ENCODE peak calls at places on chromosomes 13 and 19, in ten cellular contexts. One of them, this sample, is unnamed.

GRCh38 chr19:54518844-54519243 is 16.2 kb downstream of the LAIR2 start:
- DNase-seq in aorta: no peak
- DNase-seq in OCI-LY7: no peak
- DNase-seq in KBM-7: no peak
- DNase-seq in EL: no peak
- DNase-seq in stimulated activated CD8-positive, alpha-beta memory T cell treated with anti-CD3 and anti-CD28 coated beads, Interleukin-2, amount 100 ng/mL, for 48 hours: no peak
- DNase-seq in memory B cell: no peak
- DNase-seq in lower lobe of right lung: no peak
- DNase-seq in activated B cell treated with CpG ODN at 0.5 μM for 24 hours: no peak
- DNase-seq in naive thymus-derived CD8-positive, alpha-beta T cell: no peak
- DNase-seq in this sample: no peak

GRCh38 chr19:49593233-49594113 is 2.5 kb downstream of the PRR12 start:
- DNase-seq in aorta: peak; percentile 96
- DNase-seq in OCI-LY7: peak; percentile 96
- DNase-seq in KBM-7: peak; percentile 91
- DNase-seq in EL: peak; percentile 94
- DNase-seq in stimulated activated CD8-positive, alpha-beta memory T cell treated with anti-CD3 and anti-CD28 coated beads, Interleukin-2, amount 100 ng/mL, for 48 hours: peak; percentile 92
- DNase-seq in memory B cell: peak; percentile 77
- DNase-seq in lower lobe of right lung: peak; percentile 94
- DNase-seq in activated B cell treated with CpG ODN at 0.5 μM for 24 hours: peak; percentile 79
- DNase-seq in naive thymus-derived CD8-positive, alpha-beta T cell: peak; percentile 87
- DNase-seq in this sample: peak; percentile 95

GRCh38 chr19:33384983-33385382 is 11.5 kb downstream of the CEBPG start:
- DNase-seq in aorta: no peak
- DNase-seq in OCI-LY7: no peak
- DNase-seq in KBM-7: no peak
- DNase-seq in EL: no peak
- DNase-seq in stimulated activated CD8-positive, alpha-beta memory T cell treated with anti-CD3 and anti-CD28 coated beads, Interleukin-2, amount 100 ng/mL, for 48 hours: no peak
- DNase-seq in memory B cell: no peak
- DNase-seq in lower lobe of right lung: no peak
- DNase-seq in activated B cell treated with CpG ODN at 0.5 μM for 24 hours: no peak
- DNase-seq in naive thymus-derived CD8-positive, alpha-beta T cell: no peak
- DNase-seq in this sample: no peak

GRCh38 chr13:20424959-20425358 is 100.7 kb downstream of the CRYL1 start:
- DNase-seq in aorta: no peak
- DNase-seq in OCI-LY7: no peak
- DNase-seq in KBM-7: peak; percentile 88
- DNase-seq in EL: no peak
- DNase-seq in stimulated activated CD8-positive, alpha-beta memory T cell treated with anti-CD3 and anti-CD28 coated beads, Interleukin-2, amount 100 ng/mL, for 48 hours: no peak
- DNase-seq in memory B cell: no peak
- DNase-seq in lower lobe of right lung: no peak
- DNase-seq in activated B cell treated with CpG ODN at 0.5 μM for 24 hours: no peak
- DNase-seq in naive thymus-derived CD8-positive, alpha-beta T cell: no peak
- DNase-seq in this sample: no peak

GRCh38 chr13:37947419-37948140 is 78.0 kb upstream of the TRPC4 start:
- DNase-seq in aorta: no peak
- DNase-seq in OCI-LY7: no peak
- DNase-seq in KBM-7: no peak
- DNase-seq in EL: no peak
- DNase-seq in stimulated activated CD8-positive, alpha-beta memory T cell treated with anti-CD3 and anti-CD28 coated beads, Interleukin-2, amount 100 ng/mL, for 48 hours: no peak
- DNase-seq in memory B cell: no peak
- DNase-seq in lower lobe of right lung: no peak
- DNase-seq in activated B cell treated with CpG ODN at 0.5 μM for 24 hours: no peak
- DNase-seq in naive thymus-derived CD8-positive, alpha-beta T cell: no peak
- DNase-seq in this sample: no peak

GRCh38 chr19:48481191-48481500 is 12.0 kb downstream of the CYTH2 start:
- DNase-seq in aorta: no peak
- DNase-seq in OCI-LY7: no peak
- DNase-seq in KBM-7: no peak
- DNase-seq in EL: peak; percentile 32
- DNase-seq in stimulated activated CD8-positive, alpha-beta memory T cell treated with anti-CD3 and anti-CD28 coated beads, Interleukin-2, amount 100 ng/mL, for 48 hours: no peak
- DNase-seq in memory B cell: no peak
- DNase-seq in lower lobe of right lung: no peak
- DNase-seq in activated B cell treated with CpG ODN at 0.5 μM for 24 hours: no peak
- DNase-seq in naive thymus-derived CD8-positive, alpha-beta T cell: no peak
- DNase-seq in this sample: no peak

GRCh38 chr13:76764916-76765315 is 121.3 kb downstream of the KCTD12 start:
- DNase-seq in aorta: no peak
- DNase-seq in OCI-LY7: no peak
- DNase-seq in KBM-7: no peak
- DNase-seq in EL: no peak
- DNase-seq in stimulated activated CD8-positive, alpha-beta memory T cell treated with anti-CD3 and anti-CD28 coated beads, Interleukin-2, amount 100 ng/mL, for 48 hours: no peak
- DNase-seq in memory B cell: no peak
- DNase-seq in lower lobe of right lung: no peak
- DNase-seq in activated B cell treated with CpG ODN at 0.5 μM for 24 hours: no peak
- DNase-seq in naive thymus-derived CD8-positive, alpha-beta T cell: no peak
- DNase-seq in this sample: no peak

GRCh38 chr13:70162141-70162540 is 53.9 kb upstream of the KLHL1 start:
- DNase-seq in aorta: no peak
- DNase-seq in OCI-LY7: no peak
- DNase-seq in KBM-7: no peak
- DNase-seq in EL: no peak
- DNase-seq in stimulated activated CD8-positive, alpha-beta memory T cell treated with anti-CD3 and anti-CD28 coated beads, Interleukin-2, amount 100 ng/mL, for 48 hours: no peak
- DNase-seq in memory B cell: no peak
- DNase-seq in lower lobe of right lung: no peak
- DNase-seq in activated B cell treated with CpG ODN at 0.5 μM for 24 hours: no peak
- DNase-seq in naive thymus-derived CD8-positive, alpha-beta T cell: no peak
- DNase-seq in this sample: no peak

GRCh38 chr19:609001-609340 is 19.3 kb downstream of the HCN2 start:
- DNase-seq in aorta: peak; percentile 82
- DNase-seq in OCI-LY7: no peak
- DNase-seq in KBM-7: no peak
- DNase-seq in EL: no peak
- DNase-seq in stimulated activated CD8-positive, alpha-beta memory T cell treated with anti-CD3 and anti-CD28 coated beads, Interleukin-2, amount 100 ng/mL, for 48 hours: no peak
- DNase-seq in memory B cell: no peak
- DNase-seq in lower lobe of right lung: peak; percentile 81
- DNase-seq in activated B cell treated with CpG ODN at 0.5 μM for 24 hours: no peak
- DNase-seq in naive thymus-derived CD8-positive, alpha-beta T cell: no peak
- DNase-seq in this sample: no peak

This sample was measured in CD4-positive, CD25-positive, alpha-beta regulatory T cell.